ENCODE peak calls at places on chromosomes 11 and 22, in five cellular contexts. One of them, this sample, is unnamed. For H3K4me1, the result is how much of the 10 kb centered on the place peaks cover.

GRCh38 chr11:29184939-29185890 is 831.6 kb downstream of the KCNA4 start:
- DNase-seq in GM12878: no peak
- DNase-seq in HepG2: no peak
- DNase-seq in stomach: no peak
- DNase-seq in HCT116: no peak
- DNase-seq in this sample: no peak

GRCh38 chr11:1879342-1879940 is 12.3 kb downstream of the PRR33 start:
- DNase-seq in GM12878: no peak
- DNase-seq in HepG2: no peak
- DNase-seq in HCT116: no peak
- DNase-seq in stomach: no peak
- DNase-seq in this sample: no peak

GRCh38 chr11:79249341-79249993 is 191.4 kb downstream of the TENM4 start:
- DNase-seq in GM12878: no peak
- DNase-seq in stomach: no peak
- DNase-seq in HepG2: no peak
- DNase-seq in HCT116: no peak
- DNase-seq in this sample: no peak

GRCh38 chr22:41891407-41891806 is 23.5 kb downstream of the SHISA8 start:
- DNase-seq in HepG2: no peak
- DNase-seq in HCT116: no peak
- DNase-seq in GM12878: no peak
- DNase-seq in stomach: no peak
- DNase-seq in this sample: no peak

GRCh38 chr11:65309006-65309405 is 5.7 kb upstream of the CDC42EP2 start:
- DNase-seq in HCT116: no peak
- DNase-seq in stomach: no peak
- DNase-seq in GM12878: no peak
- DNase-seq in HepG2: no peak
- DNase-seq in this sample: no peak

GRCh38 chr11:36009469-36009868 is 65.6 kb downstream of the LDLRAD3 start:
- DNase-seq in HCT116: no peak
- DNase-seq in stomach: no peak
- DNase-seq in GM12878: no peak
- DNase-seq in HepG2: no peak
- DNase-seq in this sample: no peak

GRCh38 chr11:36026315-36026968 is 82.6 kb downstream of the LDLRAD3 start:
- DNase-seq in stomach: no peak
- DNase-seq in HepG2: no peak
- DNase-seq in GM12878: no peak
- DNase-seq in HCT116: no peak
- DNase-seq in this sample: no peak

GRCh38 chr22:47304854-47305253 is 542.4 kb downstream of the TBC1D22A start:
- DNase-seq in HCT116: no peak
- DNase-seq in stomach: no peak
- DNase-seq in HepG2: no peak
- DNase-seq in GM12878: no peak
- DNase-seq in this sample: no peak

GRCh38 chr11:2269601-2270321 is 627 bp downstream of the ASCL2 start:
- DNase-seq in HCT116: no peak
- DNase-seq in HepG2: no peak
- DNase-seq in stomach: peak
- DNase-seq in GM12878: no peak
- DNase-seq in this sample: peak

GRCh38 chr11:15327786-15328231 is 213.1 kb downstream of the INSC start:
- DNase-seq in stomach: peak
- DNase-seq in GM12878: no peak
- DNase-seq in HepG2: peak
- DNase-seq in HCT116: peak
- DNase-seq in this sample: no peak

GRCh38 chr22:33640900-33641299 is 279.4 kb downstream of the LARGE1 start:
- DNase-seq in HepG2: no peak
- DNase-seq in GM12878: no peak
- DNase-seq in HCT116: no peak
- DNase-seq in stomach: no peak
- DNase-seq in this sample: no peak

GRCh38 chr11:61473370-61474025 is 35.1 kb upstream of the LRRC10B start:
- DNase-seq in HepG2: no peak
- DNase-seq in HCT116: no peak
- DNase-seq in stomach: no peak
- DNase-seq in GM12878: no peak
- DNase-seq in this sample: no peak

GRCh38 chr11:10792385-10793068 is 16.2 kb downstream of the EIF4G2 start:
- DNase-seq in stomach: peak
- DNase-seq in HCT116: peak
- DNase-seq in GM12878: peak
- DNase-seq in HepG2: peak
- DNase-seq in this sample: peak

GRCh38 chr11:58739725-58740430 is 8.1 kb upstream of the GLYAT start:
- DNase-seq in HepG2: no peak
- DNase-seq in stomach: no peak
- DNase-seq in GM12878: no peak
- DNase-seq in HCT116: no peak
- DNase-seq in this sample: no peak

GRCh38 chr11:132060546-132060945 is 690.1 kb downstream of the NTM start:
- DNase-seq in GM12878: no peak
- DNase-seq in HCT116: no peak
- DNase-seq in stomach: no peak
- DNase-seq in HepG2: no peak
- DNase-seq in this sample: no peak

GRCh38 chr22:37019309-37020191 is at the start of the genes MPST and TST:
- DNase-seq in stomach: peak
- DNase-seq in GM12878: no peak
- DNase-seq in HCT116: no peak
- DNase-seq in HepG2: peak
- DNase-seq in this sample: peak

GRCh38 chr11:42542336-42542735 is 769.5 kb upstream of the API5 start:
- DNase-seq in HCT116: no peak
- DNase-seq in stomach: no peak
- DNase-seq in HepG2: no peak
- DNase-seq in GM12878: no peak
- DNase-seq in this sample: no peak

GRCh38 chr22:48748113-48748859 is 1079.4 kb downstream of the BRD1 start:
- DNase-seq in HCT116: no peak
- DNase-seq in GM12878: no peak
- DNase-seq in stomach: peak
- DNase-seq in HepG2: no peak
- DNase-seq in this sample: no peak

GRCh38 chr11:70159612-70160570 is 43.2 kb upstream of the FADD start:
- DNase-seq in GM12878: no peak
- DNase-seq in stomach: peak
- DNase-seq in HepG2: no peak
- DNase-seq in HCT116: peak
- DNase-seq in this sample: no peak

GRCh38 chr11:68064876-68065275 is 26.1 kb downstream of the TCIRG1 start:
- DNase-seq in GM12878: no peak
- DNase-seq in HCT116: no peak
- DNase-seq in stomach: peak
- DNase-seq in HepG2: no peak
- DNase-seq in this sample: no peak

GRCh38 chr11:63520606-63521170 is 14.8 kb downstream of the LGALS12 start:
- DNase-seq in stomach: no peak
- DNase-seq in HepG2: no peak
- DNase-seq in GM12878: no peak
- DNase-seq in HCT116: no peak
- DNase-seq in this sample: no peak

GRCh38 chr11:15937601-15938361 is 418.6 kb downstream of the SOX6 start:
- DNase-seq in HCT116: no peak
- DNase-seq in stomach: no peak
- DNase-seq in GM12878: no peak
- DNase-seq in HepG2: no peak
- DNase-seq in this sample: no peak

GRCh38 chr11:75919525-75919924 is 104.5 kb downstream of the UVRAG start:
- DNase-seq in HCT116: no peak
- DNase-seq in stomach: no peak
- DNase-seq in GM12878: no peak
- DNase-seq in HepG2: no peak
- DNase-seq in this sample: no peak

GRCh38 chr11:86198156-86198555 is 46.4 kb upstream of the EED start:
- DNase-seq in HepG2: no peak
- DNase-seq in HCT116: no peak
- DNase-seq in GM12878: no peak
- DNase-seq in stomach: no peak
- DNase-seq in this sample: no peak

GRCh38 chr11:35390737-35391682 is 28.3 kb downstream of the SLC1A2 start:
- DNase-seq in HCT116: no peak
- DNase-seq in stomach: peak
- DNase-seq in GM12878: peak
- DNase-seq in HepG2: peak
- DNase-seq in this sample: no peak

GRCh38 chr22:20946080-20946986 is 20.7 kb upstream of the AIFM3 start:
- DNase-seq in HCT116: no peak
- DNase-seq in stomach: no peak
- DNase-seq in GM12878: no peak
- DNase-seq in HepG2: no peak
- DNase-seq in this sample: no peak

GRCh38 chr11:93936416-93936815 is 84.7 kb upstream of the HEPHL1 start:
- DNase-seq in GM12878: no peak
- DNase-seq in HepG2: no peak
- DNase-seq in stomach: no peak
- DNase-seq in HCT116: no peak
- DNase-seq in this sample: no peak

DNA sequence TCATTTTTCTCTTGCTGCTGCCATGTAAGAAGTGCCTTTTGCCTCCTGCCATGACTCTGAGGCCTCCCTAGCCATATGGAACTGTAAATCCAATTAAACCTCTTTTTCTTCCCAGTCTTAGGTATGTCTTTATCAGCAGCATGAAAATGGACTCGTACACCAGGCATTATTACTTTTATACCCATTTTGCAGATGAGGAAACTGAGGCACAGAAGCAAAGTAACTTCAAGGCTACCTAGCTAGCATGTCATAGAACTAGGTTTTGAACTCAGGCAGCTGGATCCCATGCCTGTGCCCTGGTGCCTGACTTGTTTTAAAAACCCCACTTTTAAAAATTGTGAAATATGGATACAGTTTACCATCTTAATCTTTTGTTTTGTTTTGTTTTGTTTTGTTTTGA is 25.8 kb downstream of the KIAA1671 start:
- DNase-seq in stomach: no peak
- DNase-seq in HepG2: no peak
- DNase-seq in GM12878: no peak
- DNase-seq in HCT116: no peak
- DNase-seq in this sample: no peak
- H3K4me1 ChIP-seq in stomach: under half
- H3K4me1 ChIP-seq in HepG2: under half
- H3K4me1 ChIP-seq in GM12878: under half
- H3K4me1 ChIP-seq in HCT116: half or more
- H3K4me1 ChIP-seq in this sample: under half

GRCh38 chr11:66475349-66476172 is 4.7 kb upstream of the DPP3 start:
- DNase-seq in GM12878: no peak
- DNase-seq in HepG2: no peak
- DNase-seq in HCT116: no peak
- DNase-seq in stomach: no peak
- DNase-seq in this sample: no peak
- H3K4me3 ChIP-seq in GM12878: no peak
- H3K4me3 ChIP-seq in HepG2: no peak
- H3K4me3 ChIP-seq in HCT116: no peak
- H3K4me3 ChIP-seq in stomach: no peak
- H3K4me3 ChIP-seq in this sample: no peak

GRCh38 chr11:72223615-72224586 is 666 bp upstream of the INPPL1 start:
- DNase-seq in stomach: peak
- DNase-seq in GM12878: no peak
- DNase-seq in HCT116: peak
- DNase-seq in HepG2: no peak
- DNase-seq in this sample: peak
- H3K4me1 ChIP-seq in stomach: under half
- H3K4me1 ChIP-seq in GM12878: under half
- H3K4me1 ChIP-seq in HCT116: under half
- H3K4me1 ChIP-seq in HepG2: under half
- H3K4me1 ChIP-seq in this sample: under half

GRCh38 chr11:114063149-114063828 is 3.8 kb downstream of the ZBTB16 start:
- DNase-seq in GM12878: no peak
- DNase-seq in HepG2: no peak
- DNase-seq in HCT116: no peak
- DNase-seq in stomach: no peak
- DNase-seq in this sample: no peak
- H3K4me3 ChIP-seq in GM12878: no peak
- H3K4me3 ChIP-seq in HepG2: no peak
- H3K4me3 ChIP-seq in HCT116: no peak
- H3K4me3 ChIP-seq in stomach: peak
- H3K4me3 ChIP-seq in this sample: no peak

GRCh38 chr22:46187862-46188261 is 37.5 kb downstream of the PPARA start:
- DNase-seq in HCT116: peak
- DNase-seq in HepG2: no peak
- DNase-seq in stomach: no peak
- DNase-seq in GM12878: no peak
- DNase-seq in this sample: no peak
- H3K4me1 ChIP-seq in HCT116: under half
- H3K4me1 ChIP-seq in HepG2: under half
- H3K4me1 ChIP-seq in stomach: under half
- H3K4me1 ChIP-seq in GM12878: under half
- H3K4me1 ChIP-seq in this sample: under half

DNA sequence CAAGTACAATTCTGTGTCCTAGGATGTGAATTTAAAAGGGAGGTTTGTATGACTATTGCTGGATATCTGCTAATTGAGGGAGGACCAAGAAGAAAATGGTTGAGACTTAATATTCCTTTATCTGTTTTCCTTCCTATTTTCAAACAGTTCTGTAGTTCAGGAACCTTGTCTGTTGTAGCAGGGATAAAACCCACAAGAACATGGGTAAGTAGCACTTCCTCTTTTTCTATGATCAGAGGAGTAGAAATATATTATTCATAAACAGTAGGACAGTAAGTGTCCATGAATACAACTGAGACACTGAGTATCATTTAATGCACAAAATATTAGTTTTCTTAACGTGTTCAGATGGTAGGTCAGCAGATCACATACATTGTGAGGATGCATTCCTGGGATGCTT is 7.7 kb downstream of the MS4A3 start:
- DNase-seq in HCT116: no peak
- DNase-seq in GM12878: no peak
- DNase-seq in HepG2: no peak
- DNase-seq in stomach: no peak
- DNase-seq in this sample: no peak
- H3K4me3 ChIP-seq in HCT116: no peak
- H3K4me3 ChIP-seq in GM12878: no peak
- H3K4me3 ChIP-seq in HepG2: no peak
- H3K4me3 ChIP-seq in stomach: no peak
- H3K4me3 ChIP-seq in this sample: no peak

DNA sequence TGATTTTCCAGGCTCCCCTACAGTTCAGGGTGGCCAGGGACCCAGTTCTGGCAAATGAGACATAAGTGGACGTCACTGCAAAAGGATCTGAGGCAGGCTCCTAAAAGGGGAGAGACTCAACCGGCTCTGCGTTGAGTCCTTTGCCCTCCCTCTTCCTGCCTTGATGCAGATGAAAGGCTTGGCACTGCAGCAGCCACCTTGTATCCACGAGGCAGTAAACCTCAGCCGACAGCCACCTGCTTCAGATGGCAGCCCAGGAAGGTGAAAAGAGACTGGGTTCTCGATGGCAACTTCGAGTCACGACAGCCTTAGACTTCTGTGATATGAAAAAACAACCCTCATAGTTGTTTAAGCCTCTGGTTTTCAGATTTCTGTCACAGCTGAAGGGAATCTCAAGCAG is 14.7 kb upstream of the TREH start:
- DNase-seq in GM12878: no peak
- DNase-seq in HepG2: no peak
- DNase-seq in HCT116: no peak
- DNase-seq in stomach: no peak
- DNase-seq in this sample: no peak
- H3K4me1 ChIP-seq in GM12878: half or more
- H3K4me1 ChIP-seq in HepG2: half or more
- H3K4me1 ChIP-seq in HCT116: under half
- H3K4me1 ChIP-seq in stomach: under half
- H3K4me1 ChIP-seq in this sample: half or more

GRCh38 chr22:39452740-39453040 is 4.1 kb upstream of the MGAT3 start:
- DNase-seq in stomach: peak
- DNase-seq in HepG2: no peak
- DNase-seq in GM12878: no peak
- DNase-seq in HCT116: no peak
- DNase-seq in this sample: no peak
- H3K4me3 ChIP-seq in stomach: no peak
- H3K4me3 ChIP-seq in HepG2: no peak
- H3K4me3 ChIP-seq in GM12878: no peak
- H3K4me3 ChIP-seq in HCT116: no peak
- H3K4me3 ChIP-seq in this sample: no peak

This sample was measured in CD8-positive, alpha-beta memory T cell.